ENCODE peak calls at places on chromosomes 6 and 20, in nine cellular contexts. One of them, this sample, is unnamed.

GRCh38 chr6:33206027-33206863 is 1.8 kb downstream of the HSD17B8 start:
- DNase-seq in HFFc6: peak
- DNase-seq in HCT116: no peak
- DNase-seq in bronchial epithelial cell: peak
- DNase-seq in GM13976: no peak
- DNase-seq in mesothelial cell of epicardium: no peak
- DNase-seq in CD8-positive, alpha-beta T cell: no peak
- DNase-seq in kidney: no peak
- DNase-seq in epithelial cell of proximal tubule: no peak
- DNase-seq in this sample: no peak

GRCh38 chr20:62506087-62506486 is 30.3 kb upstream of the GATA5 start:
- DNase-seq in HFFc6: no peak
- DNase-seq in HCT116: no peak
- DNase-seq in bronchial epithelial cell: no peak
- DNase-seq in GM13976: no peak
- DNase-seq in mesothelial cell of epicardium: no peak
- DNase-seq in CD8-positive, alpha-beta T cell: no peak
- DNase-seq in kidney: no peak
- DNase-seq in epithelial cell of proximal tubule: no peak
- DNase-seq in this sample: no peak

GRCh38 chr6:35318200-35318844 is 20.7 kb downstream of the DEF6 start:
- DNase-seq in HFFc6: peak
- DNase-seq in HCT116: no peak
- DNase-seq in bronchial epithelial cell: peak
- DNase-seq in GM13976: no peak
- DNase-seq in mesothelial cell of epicardium: peak
- DNase-seq in CD8-positive, alpha-beta T cell: no peak
- DNase-seq in kidney: peak
- DNase-seq in epithelial cell of proximal tubule: no peak
- DNase-seq in this sample: peak

GRCh38 chr20:13262302-13262650 is 41.2 kb downstream of the ISM1 start:
- DNase-seq in HFFc6: no peak
- DNase-seq in HCT116: no peak
- DNase-seq in bronchial epithelial cell: no peak
- DNase-seq in GM13976: no peak
- DNase-seq in mesothelial cell of epicardium: no peak
- DNase-seq in CD8-positive, alpha-beta T cell: no peak
- DNase-seq in kidney: no peak
- DNase-seq in epithelial cell of proximal tubule: no peak
- DNase-seq in this sample: no peak

GRCh38 chr6:31826793-31827285 is 699 bp upstream of the HSPA1B start:
- DNase-seq in HFFc6: peak
- DNase-seq in HCT116: no peak
- DNase-seq in bronchial epithelial cell: no peak
- DNase-seq in GM13976: peak
- DNase-seq in mesothelial cell of epicardium: no peak
- DNase-seq in CD8-positive, alpha-beta T cell: peak
- DNase-seq in kidney: peak
- DNase-seq in epithelial cell of proximal tubule: no peak
- DNase-seq in this sample: no peak

GRCh38 chr6:13348320-13349113 is 20.2 kb upstream of the TBC1D7 start:
- DNase-seq in HFFc6: no peak
- DNase-seq in HCT116: no peak
- DNase-seq in bronchial epithelial cell: no peak
- DNase-seq in GM13976: no peak
- DNase-seq in mesothelial cell of epicardium: no peak
- DNase-seq in CD8-positive, alpha-beta T cell: no peak
- DNase-seq in kidney: no peak
- DNase-seq in epithelial cell of proximal tubule: no peak
- DNase-seq in this sample: no peak

GRCh38 chr6:76633259-76633658 is 560.8 kb upstream of the IMPG1 start:
- DNase-seq in HFFc6: no peak
- DNase-seq in HCT116: peak
- DNase-seq in bronchial epithelial cell: no peak
- DNase-seq in GM13976: no peak
- DNase-seq in mesothelial cell of epicardium: no peak
- DNase-seq in CD8-positive, alpha-beta T cell: no peak
- DNase-seq in kidney: no peak
- DNase-seq in epithelial cell of proximal tubule: no peak
- DNase-seq in this sample: peak

GRCh38 chr20:53387983-53388675 is 205.5 kb downstream of the ZNF217 start:
- DNase-seq in HFFc6: no peak
- DNase-seq in HCT116: no peak
- DNase-seq in bronchial epithelial cell: no peak
- DNase-seq in GM13976: no peak
- DNase-seq in mesothelial cell of epicardium: no peak
- DNase-seq in CD8-positive, alpha-beta T cell: peak
- DNase-seq in kidney: no peak
- DNase-seq in epithelial cell of proximal tubule: no peak
- DNase-seq in this sample: no peak

GRCh38 chr6:27862396-27863061 is 49.7 kb downstream of the OR2B2 start:
- DNase-seq in HFFc6: no peak
- DNase-seq in HCT116: no peak
- DNase-seq in bronchial epithelial cell: peak
- DNase-seq in GM13976: no peak
- DNase-seq in mesothelial cell of epicardium: no peak
- DNase-seq in CD8-positive, alpha-beta T cell: no peak
- DNase-seq in kidney: no peak
- DNase-seq in epithelial cell of proximal tubule: no peak
- DNase-seq in this sample: no peak

GRCh38 chr20:10619427-10619826 is 54.4 kb downstream of the JAG1 start:
- DNase-seq in HFFc6: peak
- DNase-seq in HCT116: peak
- DNase-seq in bronchial epithelial cell: peak
- DNase-seq in GM13976: no peak
- DNase-seq in mesothelial cell of epicardium: no peak
- DNase-seq in CD8-positive, alpha-beta T cell: no peak
- DNase-seq in kidney: no peak
- DNase-seq in epithelial cell of proximal tubule: peak
- DNase-seq in this sample: no peak

DNA sequence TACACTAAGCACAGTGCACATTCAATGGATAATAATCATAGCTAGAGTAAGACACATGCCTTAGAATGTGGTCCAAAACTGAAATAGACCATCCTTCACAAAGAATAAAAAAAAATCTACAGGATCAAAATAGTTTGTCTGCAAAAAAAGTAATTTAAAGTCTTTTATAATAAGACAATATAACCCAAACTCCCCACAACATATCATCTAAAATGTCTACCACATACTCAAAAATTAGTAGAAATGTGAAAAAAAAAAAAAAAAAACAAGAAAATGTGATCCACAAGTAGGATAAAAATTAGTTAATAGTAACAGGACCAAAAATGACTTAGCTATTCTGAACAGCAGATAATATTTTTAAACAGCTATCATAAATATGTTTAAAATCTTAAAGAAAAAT is 557.2 kb upstream of the ARID1B start:
- DNase-seq in HFFc6: no peak
- DNase-seq in HCT116: no peak
- DNase-seq in bronchial epithelial cell: no peak
- DNase-seq in GM13976: no peak
- DNase-seq in mesothelial cell of epicardium: no peak
- DNase-seq in CD8-positive, alpha-beta T cell: no peak
- DNase-seq in kidney: no peak
- DNase-seq in epithelial cell of proximal tubule: no peak
- DNase-seq in this sample: no peak
- TF ChIP-seq CTCF in HFFc6: no peak
- TF ChIP-seq CTCF in HCT116: no peak
- TF ChIP-seq CTCF in bronchial epithelial cell: no peak
- TF ChIP-seq CTCF in GM13976: no peak
- TF ChIP-seq CTCF in mesothelial cell of epicardium: no peak
- TF ChIP-seq CTCF in CD8-positive, alpha-beta T cell: no peak
- TF ChIP-seq CTCF in kidney: no peak
- TF ChIP-seq CTCF in epithelial cell of proximal tubule: no peak
- TF ChIP-seq CTCF in this sample: no peak

GRCh38 chr6:112433457-112433856 is 86.3 kb downstream of the RFPL4B start:
- DNase-seq in HFFc6: no peak
- DNase-seq in HCT116: no peak
- DNase-seq in bronchial epithelial cell: no peak
- DNase-seq in GM13976: no peak
- DNase-seq in mesothelial cell of epicardium: no peak
- DNase-seq in CD8-positive, alpha-beta T cell: no peak
- DNase-seq in kidney: no peak
- DNase-seq in epithelial cell of proximal tubule: no peak
- DNase-seq in this sample: no peak

GRCh38 chr6:112428477-112428876 is 81.3 kb downstream of the RFPL4B start:
- DNase-seq in HFFc6: no peak
- DNase-seq in HCT116: no peak
- DNase-seq in bronchial epithelial cell: no peak
- DNase-seq in GM13976: no peak
- DNase-seq in mesothelial cell of epicardium: no peak
- DNase-seq in CD8-positive, alpha-beta T cell: no peak
- DNase-seq in kidney: no peak
- DNase-seq in epithelial cell of proximal tubule: no peak
- DNase-seq in this sample: no peak

GRCh38 chr6:112432853-112433252 is 85.7 kb downstream of the RFPL4B start:
- DNase-seq in HFFc6: no peak
- DNase-seq in HCT116: no peak
- DNase-seq in bronchial epithelial cell: no peak
- DNase-seq in GM13976: no peak
- DNase-seq in mesothelial cell of epicardium: no peak
- DNase-seq in CD8-positive, alpha-beta T cell: no peak
- DNase-seq in kidney: no peak
- DNase-seq in epithelial cell of proximal tubule: no peak
- DNase-seq in this sample: no peak

GRCh38 chr6:112431803-112432202 is 84.7 kb downstream of the RFPL4B start:
- DNase-seq in HFFc6: no peak
- DNase-seq in HCT116: no peak
- DNase-seq in bronchial epithelial cell: no peak
- DNase-seq in GM13976: no peak
- DNase-seq in mesothelial cell of epicardium: no peak
- DNase-seq in CD8-positive, alpha-beta T cell: no peak
- DNase-seq in kidney: no peak
- DNase-seq in epithelial cell of proximal tubule: no peak
- DNase-seq in this sample: no peak

DNA sequence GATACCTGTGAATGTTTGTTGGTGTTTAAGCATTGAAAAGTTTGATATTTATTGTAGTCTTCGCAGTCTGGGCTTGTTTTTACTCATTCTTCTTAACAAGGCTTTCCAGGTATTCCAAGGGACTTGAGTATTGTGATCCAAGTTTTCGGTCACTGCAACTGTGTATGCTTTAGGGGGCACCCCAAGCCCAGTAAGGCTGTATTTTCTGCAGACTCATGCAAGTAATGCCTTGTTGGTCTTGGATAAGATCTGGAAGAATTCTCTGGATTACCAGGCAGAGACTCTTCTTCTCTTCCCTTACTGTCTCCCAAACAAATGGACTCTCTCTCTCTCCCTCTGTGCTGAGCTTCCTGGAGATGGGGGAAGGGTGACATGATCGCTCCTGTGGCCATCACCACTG is 82.1 kb downstream of the RFPL4B start:
- DNase-seq in HFFc6: peak
- DNase-seq in HCT116: no peak
- DNase-seq in bronchial epithelial cell: no peak
- DNase-seq in GM13976: no peak
- DNase-seq in mesothelial cell of epicardium: no peak
- DNase-seq in CD8-positive, alpha-beta T cell: no peak
- DNase-seq in kidney: no peak
- DNase-seq in epithelial cell of proximal tubule: no peak
- DNase-seq in this sample: no peak
- TF ChIP-seq CTCF in HFFc6: peak
- TF ChIP-seq CTCF in HCT116: no peak
- TF ChIP-seq CTCF in bronchial epithelial cell: no peak
- TF ChIP-seq CTCF in GM13976: no peak
- TF ChIP-seq CTCF in mesothelial cell of epicardium: no peak
- TF ChIP-seq CTCF in CD8-positive, alpha-beta T cell: no peak
- TF ChIP-seq CTCF in kidney: no peak
- TF ChIP-seq CTCF in epithelial cell of proximal tubule: peak
- TF ChIP-seq CTCF in this sample: no peak

GRCh38 chr20:3251806-3252205 is 12.8 kb upstream of the SLC4A11 start:
- DNase-seq in HFFc6: no peak
- DNase-seq in HCT116: no peak
- DNase-seq in bronchial epithelial cell: no peak
- DNase-seq in GM13976: no peak
- DNase-seq in mesothelial cell of epicardium: no peak
- DNase-seq in CD8-positive, alpha-beta T cell: no peak
- DNase-seq in kidney: peak
- DNase-seq in epithelial cell of proximal tubule: no peak
- DNase-seq in this sample: no peak

GRCh38 chr20:3248993-3249347 is 10.0 kb upstream of the SLC4A11 start:
- DNase-seq in HFFc6: no peak
- DNase-seq in HCT116: no peak
- DNase-seq in bronchial epithelial cell: no peak
- DNase-seq in GM13976: no peak
- DNase-seq in mesothelial cell of epicardium: no peak
- DNase-seq in CD8-positive, alpha-beta T cell: no peak
- DNase-seq in kidney: no peak
- DNase-seq in epithelial cell of proximal tubule: no peak
- DNase-seq in this sample: no peak

GRCh38 chr20:3247638-3248037 is 8.6 kb upstream of the SLC4A11 start:
- DNase-seq in HFFc6: no peak
- DNase-seq in HCT116: no peak
- DNase-seq in bronchial epithelial cell: no peak
- DNase-seq in GM13976: no peak
- DNase-seq in mesothelial cell of epicardium: no peak
- DNase-seq in CD8-positive, alpha-beta T cell: no peak
- DNase-seq in kidney: no peak
- DNase-seq in epithelial cell of proximal tubule: no peak
- DNase-seq in this sample: no peak

GRCh38 chr20:3248167-3248992 is 9.4 kb upstream of the SLC4A11 start:
- DNase-seq in HFFc6: no peak
- DNase-seq in HCT116: no peak
- DNase-seq in bronchial epithelial cell: peak
- DNase-seq in GM13976: peak
- DNase-seq in mesothelial cell of epicardium: no peak
- DNase-seq in CD8-positive, alpha-beta T cell: no peak
- DNase-seq in kidney: peak
- DNase-seq in epithelial cell of proximal tubule: no peak
- DNase-seq in this sample: peak

GRCh38 chr20:3250091-3250504 is 11.1 kb upstream of the SLC4A11 start:
- DNase-seq in HFFc6: no peak
- DNase-seq in HCT116: no peak
- DNase-seq in bronchial epithelial cell: no peak
- DNase-seq in GM13976: no peak
- DNase-seq in mesothelial cell of epicardium: no peak
- DNase-seq in CD8-positive, alpha-beta T cell: no peak
- DNase-seq in kidney: no peak
- DNase-seq in epithelial cell of proximal tubule: no peak
- DNase-seq in this sample: peak
- TF ChIP-seq CTCF in HFFc6: peak
- TF ChIP-seq CTCF in HCT116: peak
- TF ChIP-seq CTCF in bronchial epithelial cell: peak
- TF ChIP-seq CTCF in GM13976: peak
- TF ChIP-seq CTCF in mesothelial cell of epicardium: no peak
- TF ChIP-seq CTCF in CD8-positive, alpha-beta T cell: no peak
- TF ChIP-seq CTCF in kidney: no peak
- TF ChIP-seq CTCF in epithelial cell of proximal tubule: peak
- TF ChIP-seq CTCF in this sample: peak

DNA sequence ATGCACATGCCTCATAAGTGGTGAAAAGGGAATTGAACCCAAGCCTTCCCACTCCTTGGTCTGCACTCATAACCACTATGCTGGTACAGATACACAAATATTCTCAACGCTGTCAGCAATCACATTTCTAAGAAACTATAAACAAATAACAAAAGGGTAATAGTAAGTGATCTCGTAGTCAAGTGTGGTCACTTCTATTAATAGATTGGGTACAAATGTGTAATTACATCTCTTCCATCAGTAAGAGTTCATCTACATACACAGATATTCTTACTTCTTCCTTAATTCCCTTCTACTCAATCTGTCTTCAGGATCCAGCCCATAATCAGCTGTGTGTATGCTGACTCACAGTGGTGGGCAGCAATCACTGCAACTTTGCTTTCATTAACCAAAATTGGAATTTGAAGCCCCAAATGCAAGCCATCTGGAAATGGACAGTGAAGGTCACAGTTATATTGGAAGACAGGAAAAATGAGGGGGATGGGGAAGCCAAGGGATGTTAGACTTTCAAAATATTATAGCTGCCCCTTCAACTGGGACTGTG is 6.7 kb downstream of the PRSS35 start:
- DNase-seq in HFFc6: peak
- DNase-seq in HCT116: no peak
- DNase-seq in bronchial epithelial cell: no peak
- DNase-seq in GM13976: no peak
- DNase-seq in mesothelial cell of epicardium: no peak
- DNase-seq in CD8-positive, alpha-beta T cell: no peak
- DNase-seq in kidney: no peak
- DNase-seq in epithelial cell of proximal tubule: no peak
- DNase-seq in this sample: no peak
- TF ChIP-seq CTCF in HFFc6: peak
- TF ChIP-seq CTCF in HCT116: peak
- TF ChIP-seq CTCF in bronchial epithelial cell: no peak
- TF ChIP-seq CTCF in GM13976: no peak
- TF ChIP-seq CTCF in mesothelial cell of epicardium: no peak
- TF ChIP-seq CTCF in CD8-positive, alpha-beta T cell: no peak
- TF ChIP-seq CTCF in kidney: no peak
- TF ChIP-seq CTCF in epithelial cell of proximal tubule: peak
- TF ChIP-seq CTCF in this sample: peak